ENCODE peak calls at places on chromosomes 3 and 15, in nine cellular contexts. One of them, this sample, is unnamed.

GRCh38 chr15:80580107-80580506 is 115.0 kb upstream of the ABHD17C start:
- DNase-seq in RKO: no peak
- DNase-seq in aorta: no peak
- DNase-seq in H7: no peak
- DNase-seq in HS-5: no peak
- DNase-seq in cardiac fibroblast: peak
- DNase-seq in right atrium auricular region: no peak
- DNase-seq in M059J: peak
- DNase-seq in NCI-H510A treated with DMSO at 0.1 percent for 48 hours: no peak
- DNase-seq in this sample: no peak

GRCh38 chr3:162569314-162569713 is 1072.7 kb downstream of the OTOL1 start:
- DNase-seq in RKO: no peak
- DNase-seq in aorta: no peak
- DNase-seq in H7: no peak
- DNase-seq in HS-5: no peak
- DNase-seq in cardiac fibroblast: no peak
- DNase-seq in right atrium auricular region: no peak
- DNase-seq in M059J: no peak
- DNase-seq in NCI-H510A treated with DMSO at 0.1 percent for 48 hours: peak
- DNase-seq in this sample: no peak

GRCh38 chr3:126538966-126539365 is 15.0 kb downstream of the CHST13 start:
- DNase-seq in RKO: no peak
- DNase-seq in aorta: no peak
- DNase-seq in H7: no peak
- DNase-seq in HS-5: no peak
- DNase-seq in cardiac fibroblast: no peak
- DNase-seq in right atrium auricular region: no peak
- DNase-seq in M059J: no peak
- DNase-seq in NCI-H510A treated with DMSO at 0.1 percent for 48 hours: no peak
- DNase-seq in this sample: no peak

GRCh38 chr15:27359586-27359985 is 388.6 kb downstream of the GABRG3 start:
- DNase-seq in RKO: no peak
- DNase-seq in aorta: no peak
- DNase-seq in H7: no peak
- DNase-seq in HS-5: no peak
- DNase-seq in cardiac fibroblast: no peak
- DNase-seq in right atrium auricular region: no peak
- DNase-seq in M059J: no peak
- DNase-seq in NCI-H510A treated with DMSO at 0.1 percent for 48 hours: no peak
- DNase-seq in this sample: no peak

GRCh38 chr15:88300861-88301260 is 44.3 kb upstream of the NTRK3 start:
- DNase-seq in RKO: no peak
- DNase-seq in aorta: no peak
- DNase-seq in H7: peak
- DNase-seq in HS-5: no peak
- DNase-seq in cardiac fibroblast: no peak
- DNase-seq in right atrium auricular region: no peak
- DNase-seq in M059J: no peak
- DNase-seq in NCI-H510A treated with DMSO at 0.1 percent for 48 hours: no peak
- DNase-seq in this sample: no peak

GRCh38 chr3:141763088-141763750 is at the start of gene GRK7:
- DNase-seq in RKO: no peak
- DNase-seq in aorta: no peak
- DNase-seq in H7: no peak
- DNase-seq in HS-5: no peak
- DNase-seq in cardiac fibroblast: no peak
- DNase-seq in right atrium auricular region: no peak
- DNase-seq in M059J: no peak
- DNase-seq in NCI-H510A treated with DMSO at 0.1 percent for 48 hours: no peak
- DNase-seq in this sample: no peak

GRCh38 chr3:45690331-45691035 is 1.3 kb downstream of the SACM1L start:
- DNase-seq in RKO: peak
- DNase-seq in aorta: no peak
- DNase-seq in H7: no peak
- DNase-seq in HS-5: no peak
- DNase-seq in cardiac fibroblast: no peak
- DNase-seq in right atrium auricular region: no peak
- DNase-seq in M059J: peak
- DNase-seq in NCI-H510A treated with DMSO at 0.1 percent for 48 hours: no peak
- DNase-seq in this sample: no peak

GRCh38 chr15:83340087-83340486 is 55.6 kb upstream of the BNC1 start:
- DNase-seq in RKO: no peak
- DNase-seq in aorta: no peak
- DNase-seq in H7: no peak
- DNase-seq in HS-5: no peak
- DNase-seq in cardiac fibroblast: no peak
- DNase-seq in right atrium auricular region: no peak
- DNase-seq in M059J: no peak
- DNase-seq in NCI-H510A treated with DMSO at 0.1 percent for 48 hours: no peak
- DNase-seq in this sample: no peak

GRCh38 chr3:30199096-30199734 is 407.2 kb upstream of the TGFBR2 start:
- DNase-seq in RKO: peak
- DNase-seq in aorta: peak
- DNase-seq in H7: peak
- DNase-seq in HS-5: no peak
- DNase-seq in cardiac fibroblast: peak
- DNase-seq in right atrium auricular region: peak
- DNase-seq in M059J: peak
- DNase-seq in NCI-H510A treated with DMSO at 0.1 percent for 48 hours: peak
- DNase-seq in this sample: peak

GRCh38 chr3:63538912-63539311 is 113.6 kb upstream of the SNTN start:
- DNase-seq in RKO: no peak
- DNase-seq in aorta: no peak
- DNase-seq in H7: no peak
- DNase-seq in HS-5: no peak
- DNase-seq in cardiac fibroblast: no peak
- DNase-seq in right atrium auricular region: no peak
- DNase-seq in M059J: peak
- DNase-seq in NCI-H510A treated with DMSO at 0.1 percent for 48 hours: no peak
- DNase-seq in this sample: no peak

This sample was measured in heart left ventricle.